ENCODE peak calls at places on chromosomes 13 and 19, in four cellular contexts. F is K562, O is H1, A is SK-N-SH. M is an unnamed sample.

GRCh38 chr19:38219221-38219620 is 4.8 kb downstream of the DPF1 start:
- DNase-seq in F (no peak), O (no peak), A (no peak), M (no peak)

GRCh38 chr13:112131081-112131739 is 64.3 kb downstream of the SOX1 start:
- DNase-seq in F (no peak), O (no peak), A (no peak), M (no peak)

GRCh38 chr19:20038358-20039202 is 725 bp downstream of the ZNF682 start:
- DNase-seq in F (no peak), O (no peak), A (no peak), M (no peak)

GRCh38 chr13:33911521-33911920 is 93.6 kb downstream of the RFC3 start:
- DNase-seq in F (no peak), O (no peak), A (no peak), M (no peak)

GRCh38 chr13:28055362-28055761 is 45.0 kb downstream of the FLT3 start:
- DNase-seq in F (no peak), O (no peak), A (no peak), M (no peak)

GRCh38 chr13:101751488-101751887 is 299.0 kb downstream of the ITGBL1 start:
- DNase-seq in F (no peak), O (no peak), A (peak), M (no peak)

GRCh38 chr19:18775586-18776287 is 15.4 kb downstream of the COMP start:
- DNase-seq in F (no peak), O (no peak), A (no peak), M (no peak)

GRCh38 chr19:48319647-48320537 is 5.5 kb upstream of the EMP3 start:
- DNase-seq in F (peak), O (no peak), A (peak), M (no peak)

GRCh38 chr19:16160943-16161560 is 12.3 kb downstream of the CIB3 start:
- DNase-seq in F (peak), O (no peak), A (no peak), M (no peak)

DNA sequence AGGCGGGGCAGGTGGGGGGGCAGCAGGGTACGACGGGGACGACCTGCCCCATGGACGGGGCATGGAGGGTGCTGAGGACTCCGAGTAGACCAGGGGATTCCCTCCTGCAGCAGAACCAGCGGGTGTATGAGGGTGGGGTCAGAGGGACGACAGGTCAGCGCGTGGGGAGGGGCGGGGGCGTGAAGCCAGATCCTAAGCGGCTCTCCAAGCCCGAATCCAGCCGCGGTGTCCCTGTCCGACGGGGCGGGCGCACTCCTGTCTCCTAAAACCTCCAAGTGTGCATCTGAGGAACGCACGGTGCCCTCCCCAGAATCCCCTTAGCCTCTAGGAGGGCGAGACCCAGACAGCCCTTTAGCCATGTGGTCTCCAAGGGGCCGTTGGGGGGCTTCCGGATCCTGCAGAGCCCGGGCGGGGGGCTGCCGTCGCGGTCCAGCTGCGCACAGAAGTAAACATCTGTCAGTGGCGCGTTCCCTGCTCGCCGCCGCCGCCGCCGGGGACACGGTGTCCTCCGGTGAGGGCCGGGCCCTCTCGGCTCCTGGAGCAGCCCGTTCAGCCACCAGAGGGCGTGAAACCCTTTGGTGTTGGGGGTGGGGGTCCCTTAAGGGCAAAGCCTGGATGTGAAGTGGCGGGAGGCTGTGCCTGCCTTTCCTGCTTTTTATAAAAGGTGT is 732 bp downstream of the NRTN start:
- DNase-seq in F (peak), O (no peak), A (peak), M (no peak)
- TF ChIP-seq NRF1 in F (peak), O (no peak), A (no peak), M (no peak)

GRCh38 chr13:96214804-96215445 is 125.0 kb downstream of the HS6ST3 start:
- DNase-seq in F (no peak), O (no peak), A (no peak), M (no peak)
- TF ChIP-seq NRF1 in F (no peak), O (no peak), A (no peak), M (no peak)

GRCh38 chr13:85091835-85092234 is 707.4 kb downstream of the SLITRK6 start:
- DNase-seq in F (no peak), O (no peak), A (no peak), M (no peak)
- TF ChIP-seq NRF1 in F (no peak), O (no peak), A (no peak), M (no peak)

DNA sequence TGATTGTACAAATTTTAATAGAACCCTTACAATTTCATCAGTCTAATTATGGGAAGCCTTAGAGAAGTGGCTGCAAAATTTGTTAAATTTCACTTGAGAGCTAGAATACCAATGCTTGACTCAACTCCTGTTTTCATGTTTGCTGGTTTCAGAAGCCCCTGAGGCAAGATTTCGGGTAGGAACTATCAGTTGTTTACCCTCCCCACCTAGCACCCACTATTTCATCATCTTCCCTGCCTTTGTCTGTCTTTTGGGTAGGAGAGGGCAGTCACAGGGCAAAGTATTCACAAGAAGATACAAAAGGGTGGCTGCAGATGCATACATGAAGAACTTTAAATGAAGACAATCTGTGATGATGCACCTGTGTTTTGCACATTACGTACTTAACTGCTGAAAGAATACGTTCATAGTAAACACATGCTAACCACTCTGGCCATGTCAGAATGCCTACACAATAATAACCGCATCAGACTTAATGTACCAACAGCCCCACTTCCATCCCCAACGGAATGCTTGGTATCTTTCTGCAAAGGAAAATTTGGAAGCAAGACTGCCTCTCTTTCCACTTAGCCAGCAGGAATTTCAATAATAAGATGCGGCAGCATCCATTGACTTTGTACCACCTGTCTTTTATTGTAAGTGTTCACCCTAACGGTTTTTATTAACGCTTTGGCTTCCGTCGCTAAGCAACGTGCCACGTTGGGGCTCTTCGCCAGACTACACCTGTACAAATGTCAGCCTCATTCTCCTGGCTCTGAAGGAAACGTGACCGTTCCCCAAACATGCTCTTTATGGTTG is 30.4 kb downstream of the TPT1 start:
- DNase-seq in F (no peak), O (no peak), A (no peak), M (no peak)
- TF ChIP-seq NRF1 in F (no peak), O (no peak), A (no peak), M (no peak)

DNA sequence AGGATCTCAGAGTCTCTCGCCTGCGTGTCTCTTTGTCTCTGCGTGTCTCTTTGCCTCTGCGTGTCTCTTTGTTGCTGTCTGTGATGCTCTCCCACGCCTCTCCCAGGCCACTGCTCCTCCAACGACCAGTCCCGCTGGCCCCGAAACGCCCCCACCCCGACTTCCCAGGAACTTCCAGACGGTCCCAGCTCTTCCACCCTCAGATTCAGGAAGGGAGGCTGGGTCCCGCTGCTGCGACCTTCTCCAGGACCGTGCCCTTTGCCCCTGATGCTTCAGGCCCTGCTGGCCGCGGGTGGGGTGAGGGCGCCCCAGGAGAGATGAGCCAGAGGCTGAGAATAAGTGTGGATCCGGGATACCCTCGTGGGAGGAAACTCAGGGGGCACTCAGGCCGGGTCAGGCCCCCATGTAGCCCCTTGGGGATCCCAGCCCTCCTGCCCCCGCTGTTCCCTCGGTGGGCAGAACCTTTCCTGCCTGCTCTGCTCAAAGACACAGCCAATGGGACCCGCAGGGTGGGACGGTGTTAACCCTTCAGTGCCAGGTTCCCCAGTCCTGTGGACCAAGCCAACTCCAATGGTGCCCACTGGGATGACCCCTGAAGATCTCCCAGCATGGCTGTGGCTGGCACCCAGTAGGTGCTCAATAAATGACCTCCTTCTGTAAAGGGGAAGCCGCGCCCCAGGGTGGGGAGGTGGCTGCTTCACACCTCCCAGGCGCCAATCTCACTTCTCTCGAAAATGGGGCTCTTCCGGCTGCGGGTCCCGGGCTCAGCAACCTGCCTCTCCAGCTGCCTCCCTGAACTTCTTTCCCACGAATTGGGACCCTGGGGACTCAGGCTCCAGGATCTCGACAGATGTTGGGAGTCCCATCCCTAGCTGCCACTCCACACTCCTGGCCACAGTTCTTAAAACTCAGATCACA is 1.5 kb upstream of the S1PR5 start:
- DNase-seq in F (no peak), O (no peak), A (peak), M (no peak)
- TF ChIP-seq NRF1 in F (no peak), O (no peak), A (no peak), M (no peak)